ENCODE peak calls at places on chromosomes 16 and 17, in six cellular contexts. W is neuronal stem cell, F is IMR-90, J is mesendoderm, T is mesenchymal stem cell, V is trophoblast cell. Y is an unnamed sample.

GRCh38 chr17:68581863-68582645 is 19.1 kb downstream of the FAM20A start:
- DNase-seq in T (no peak), V (no peak), J (no peak), W (no peak), F (no peak), Y (no peak)

GRCh38 chr17:40448639-40449261 is 5.5 kb downstream of the IGFBP4 start:
- DNase-seq in V (no peak), F (peak), J (no peak), W (no peak), T (no peak), Y (no peak)

GRCh38 chr17:46802831-46803230 is 15.7 kb downstream of the WNT3 start:
- DNase-seq in W (no peak), F (no peak), J (no peak), V (no peak), T (no peak), Y (no peak)

GRCh38 chr17:56777859-56778258 is 55.9 kb downstream of the C17orf67 start:
- DNase-seq in J (no peak), F (peak), T (peak), V (no peak), W (no peak), Y (no peak)

GRCh38 chr16:4613636-4614570 is 785 bp downstream of the UBALD1 start:
- DNase-seq in V (peak), F (peak), J (peak), T (peak), W (no peak), Y (no peak)

GRCh38 chr16:4052096-4052495 is 64.1 kb downstream of the ADCY9 start:
- DNase-seq in T (no peak), F (no peak), V (no peak), J (no peak), W (no peak), Y (no peak)

GRCh38 chr16:48011466-48011865 is 144.3 kb downstream of the ABCC12 start:
- DNase-seq in V (no peak), J (no peak), F (no peak), W (no peak), T (no peak), Y (no peak)

GRCh38 chr16:15403392-15403995 is 7.9 kb downstream of the MPV17L start:
- DNase-seq in J (peak), V (peak), F (no peak), W (no peak), T (peak), Y (no peak)

GRCh38 chr17:35740997-35741931 is 9.8 kb downstream of the RASL10B start:
- DNase-seq in T (no peak), V (no peak), F (no peak), J (peak), W (no peak), Y (peak)

GRCh38 chr16:85123891-85124635 is 11.8 kb upstream of the CIBAR2 start:
- DNase-seq in T (peak), W (no peak), F (peak), V (peak), J (peak), Y (peak)

GRCh38 chr16:68083861-68084503 is 1.2 kb upstream of the NFATC3 start:
- DNase-seq in F (peak), V (no peak), J (peak), W (peak), T (peak), Y (no peak)

GRCh38 chr16:27426423-27427408 is 24.7 kb downstream of the IL21R start:
- DNase-seq in F (peak), W (no peak), V (no peak), T (peak), J (peak), Y (no peak)

GRCh38 chr17:80294210-80294609 is 33.6 kb downstream of the RNF213 start:
- DNase-seq in T (no peak), J (no peak), W (no peak), V (peak), F (no peak), Y (no peak)

GRCh38 chr17:59791603-59792457 is 84.4 kb downstream of the VMP1 start:
- DNase-seq in W (no peak), V (no peak), J (no peak), F (peak), T (no peak), Y (no peak)

GRCh38 chr17:30344283-30345088 is 10.6 kb upstream of the TMIGD1 start:
- DNase-seq in V (no peak), T (peak), W (no peak), F (peak), J (no peak), Y (no peak)

GRCh38 chr17:76805319-76805718 is 62.9 kb upstream of the MGAT5B start:
- DNase-seq in F (peak), V (no peak), W (no peak), J (no peak), T (peak), Y (no peak)

GRCh38 chr16:46822270-46822669 is 8.7 kb downstream of the C16orf87 start:
- DNase-seq in F (peak), V (no peak), W (no peak), J (no peak), T (peak), Y (no peak)

GRCh38 chr17:47995241-47995935 is 24.5 kb downstream of the CDK5RAP3 start:
- DNase-seq in T (no peak), W (peak), V (no peak), J (peak), F (no peak), Y (no peak)

GRCh38 chr17:40291311-40291710 is 3.6 kb downstream of the CDC6 start:
- DNase-seq in J (no peak), T (no peak), F (no peak), V (no peak), W (no peak), Y (no peak)

GRCh38 chr17:73814070-73814469 is 169.8 kb upstream of the SDK2 start:
- DNase-seq in W (no peak), T (no peak), V (no peak), J (no peak), F (no peak), Y (no peak)

GRCh38 chr17:13921841-13922776 is 147.2 kb upstream of the COX10 start:
- DNase-seq in J (peak), F (no peak), W (no peak), T (no peak), V (no peak), Y (no peak)

GRCh38 chr17:58283674-58284612 is 3.2 kb upstream of the MPO start:
- DNase-seq in F (no peak), W (no peak), V (no peak), J (no peak), T (no peak), Y (no peak)

GRCh38 chr17:4087911-4088693 is 54.7 kb downstream of the ZZEF1 start:
- DNase-seq in J (no peak), T (peak), F (peak), W (no peak), V (peak), Y (no peak)

GRCh38 chr16:28326881-28327610 is 34.7 kb downstream of the SBK1 start:
- DNase-seq in F (peak), T (peak), V (peak), J (peak), W (no peak), Y (peak)

GRCh38 chr16:30137897-30138296 is 14.9 kb upstream of the MAPK3 start:
- DNase-seq in F (no peak), T (no peak), J (no peak), W (no peak), V (no peak), Y (no peak)

GRCh38 chr16:20614201-20615141 is 38.3 kb upstream of the ACSM2B start:
- DNase-seq in V (no peak), J (no peak), F (no peak), T (no peak), W (no peak), Y (no peak)

GRCh38 chr17:49694847-49695697 is 12.7 kb downstream of the SLC35B1 start:
- DNase-seq in W (peak), F (no peak), V (no peak), J (no peak), T (peak), Y (peak)

GRCh38 chr17:29115906-29116651 is 64.1 kb downstream of the MYO18A start:
- DNase-seq in W (no peak), V (no peak), T (peak), J (peak), F (peak), Y (peak)

GRCh38 chr16:52518884-52519283 is 28.1 kb downstream of the TOX3 start:
- DNase-seq in V (no peak), T (no peak), J (no peak), W (no peak), F (no peak), Y (no peak)

GRCh38 chr17:43998552-43998951 is 5.9 kb upstream of the NAGS start:
- DNase-seq in V (no peak), T (no peak), W (no peak), J (no peak), F (peak), Y (no peak)

GRCh38 chr16:48169896-48170295 is 14.1 kb upstream of the ABCC12 start:
- DNase-seq in T (no peak), J (no peak), V (no peak), W (no peak), F (no peak), Y (no peak)

GRCh38 chr16:58651965-58652348 is 22.3 kb upstream of the CNOT1 start:
- DNase-seq in V (no peak), J (no peak), T (no peak), F (peak), W (no peak), Y (no peak)

GRCh38 chr17:71188811-71189492 is 931.9 kb upstream of the SOX9 start:
- DNase-seq in V (no peak), W (no peak), F (peak), J (no peak), T (peak), Y (no peak)

GRCh38 chr17:68455756-68456528 is 1.4 kb downstream of the WIPI1 start:
- DNase-seq in J (peak), W (no peak), F (peak), T (peak), V (peak), Y (no peak)

GRCh38 chr16:88785106-88785924 is at the start of gene PIEZO1:
- DNase-seq in V (no peak), J (peak), W (no peak), T (peak), F (peak), Y (no peak)

GRCh38 chr17:38798614-38799500 is 499 bp downstream of the PIP4K2B start:
- DNase-seq in V (peak), F (peak), T (peak), J (peak), W (peak), Y (no peak)

GRCh38 chr17:49498037-49498615 is 3.0 kb downstream of the NGFR start:
- DNase-seq in F (no peak), T (no peak), W (peak), V (no peak), J (peak), Y (no peak)

GRCh38 chr17:79033046-79033616 is 9.2 kb downstream of the C1QTNF1 start:
- DNase-seq in W (no peak), V (no peak), T (no peak), J (no peak), F (no peak), Y (no peak)
- H3K23ac ChIP-seq in W (no peak), V (no peak), T (no peak), J (no peak), F (no peak), Y (no peak)

GRCh38 chr17:733743-734142 is 1.3 kb downstream of the TLCD3A start:
- DNase-seq in T (no peak), W (no peak), V (no peak), F (no peak), J (no peak), Y (no peak)
- H3K4me3 ChIP-seq in T (peak), W (peak), V (no peak), F (peak), J (no peak), Y (peak)

GRCh38 chr16:53766304-53767016 is 62.5 kb downstream of the FTO start:
- DNase-seq in T (peak), W (no peak), F (peak), J (no peak), V (no peak), Y (no peak)
- H3K23ac ChIP-seq in T (no peak), W (no peak), F (no peak), J (no peak), V (no peak), Y (no peak)

GRCh38 chr17:50954641-50955121 is 88.5 kb upstream of the TOB1 start:
- DNase-seq in V (no peak), F (no peak), J (no peak), T (no peak), W (no peak), Y (no peak)
- H3K4me3 ChIP-seq in V (no peak), F (no peak), J (no peak), T (peak), W (no peak), Y (no peak)